ENCODE peak calls at places on chromosome 4, in five cellular contexts. U is WERI-Rb-1; B is activated naive CD4-positive, alpha-beta T cell; C is neural progenitor cell; I is psoas muscle. K is an unnamed sample.

GRCh38 chr4:8896071-8896470 is 24.4 kb upstream of the HMX1 start:
- DNase-seq in U (no peak), B (no peak), C (no peak), I (no peak), K (no peak)

GRCh38 chr4:70844180-70844579 is 4.5 kb upstream of the GRSF1 start:
- DNase-seq in U (no peak), B (no peak), C (no peak), I (no peak), K (no peak)

GRCh38 chr4:109411964-109412363 is 21.7 kb upstream of the SEC24B start:
- DNase-seq in U (no peak), B (no peak), C (no peak), I (peak), K (no peak)

GRCh38 chr4:139440971-139441370 is 12.9 kb upstream of the RAB33B start:
- DNase-seq in U (no peak), B (no peak), C (no peak), I (no peak), K (no peak)

GRCh38 chr4:186161138-186161537 is 30.2 kb upstream of the CYP4V2 start:
- DNase-seq in U (no peak), B (no peak), C (no peak), I (no peak), K (no peak)

GRCh38 chr4:140581078-140581477 is 12.3 kb upstream of the UCP1 start:
- DNase-seq in U (no peak), B (no peak), C (no peak), I (no peak), K (no peak)

GRCh38 chr4:166602068-166602467 is 632.2 kb downstream of the SPOCK3 start:
- DNase-seq in U (no peak), B (peak), C (no peak), I (peak), K (no peak)

GRCh38 chr4:40553995-40554394 is 75.7 kb downstream of the RBM47 start:
- DNase-seq in U (no peak), B (no peak), C (no peak), I (no peak), K (no peak)

GRCh38 chr4:55866290-55866907 is 13.0 kb downstream of the EXOC1 start:
- DNase-seq in U (no peak), B (no peak), C (no peak), I (no peak), K (peak)

GRCh38 chr4:37392540-37393255 is 148.2 kb downstream of the NWD2 start:
- DNase-seq in U (no peak), B (no peak), C (peak), I (peak), K (no peak)

GRCh38 chr4:88107406-88108107 is 50.9 kb downstream of the ABCG2 start:
- DNase-seq in U (no peak), B (no peak), C (no peak), I (no peak), K (no peak)

GRCh38 chr4:127829014-127829413 is 46.9 kb downstream of the HSPA4L start:
- DNase-seq in U (no peak), B (no peak), C (no peak), I (no peak), K (no peak)

GRCh38 chr4:92387459-92388069 is 83.8 kb downstream of the GRID2 start:
- DNase-seq in U (peak), B (no peak), C (peak), I (no peak), K (peak)

GRCh38 chr4:101791189-101791572 is 651 bp downstream of the BANK1 start:
- DNase-seq in U (no peak), B (no peak), C (no peak), I (no peak), K (no peak)

GRCh38 chr4:121192500-121192899 is 28.4 kb upstream of the TNIP3 start:
- DNase-seq in U (peak), B (no peak), C (peak), I (no peak), K (peak)

GRCh38 chr4:151215295-151215694 is 61.7 kb upstream of the PRSS48 start:
- DNase-seq in U (no peak), B (no peak), C (no peak), I (no peak), K (no peak)

GRCh38 chr4:37644962-37645361 is 41.2 kb downstream of the RELL1 start:
- DNase-seq in U (no peak), B (no peak), C (no peak), I (no peak), K (no peak)

GRCh38 chr4:28772066-28772465 is 1911.4 kb downstream of the STIM2 start:
- DNase-seq in U (no peak), B (no peak), C (no peak), I (no peak), K (no peak)

GRCh38 chr4:129378346-129378745 is 282.4 kb downstream of the C4orf33 start:
- DNase-seq in U (no peak), B (no peak), C (no peak), I (no peak), K (no peak)

GRCh38 chr4:154492288-154492687 is 689 bp upstream of the DCHS2 start:
- DNase-seq in U (no peak), B (no peak), C (peak), I (no peak), K (no peak)

GRCh38 chr4:152594981-152595916 is 59.4 kb upstream of the FBXW7 start:
- DNase-seq in U (no peak), B (no peak), C (no peak), I (no peak), K (no peak)

GRCh38 chr4:53682196-53682595 is 90.9 kb upstream of the LNX1 start:
- DNase-seq in U (no peak), B (no peak), C (no peak), I (no peak), K (peak)

GRCh38 chr4:109820563-109820962 is 5.0 kb downstream of the GAR1 start:
- DNase-seq in U (no peak), B (no peak), C (no peak), I (no peak), K (no peak)

GRCh38 chr4:80259012-80259411 is 7.5 kb upstream of the FGF5 start:
- DNase-seq in U (no peak), B (no peak), C (no peak), I (no peak), K (no peak)

GRCh38 chr4:98928131-98928504 is 815 bp downstream of the EIF4E start:
- DNase-seq in U (peak), B (peak), C (peak), I (peak), K (peak)

GRCh38 chr4:89119166-89119565 is 7.8 kb downstream of the TIGD2 start:
- DNase-seq in U (no peak), B (no peak), C (no peak), I (no peak), K (peak)

GRCh38 chr4:143381171-143382118 is 44.8 kb downstream of the GAB1 start:
- DNase-seq in U (no peak), B (no peak), C (no peak), I (peak), K (peak)

GRCh38 chr4:46123872-46124755 is at the start of gene GABRG1:
- DNase-seq in U (no peak), B (no peak), C (peak), I (no peak), K (no peak)

GRCh38 chr4:86306816-86307215 is 53.0 kb downstream of the MAPK10 start:
- DNase-seq in U (no peak), B (no peak), C (no peak), I (no peak), K (no peak)

GRCh38 chr4:54942735-54943134 is 182.7 kb downstream of the KDR start:
- DNase-seq in U (no peak), B (no peak), C (no peak), I (no peak), K (no peak)

GRCh38 chr4:56750231-56750630 is 69.1 kb upstream of the HOPX start:
- DNase-seq in U (no peak), B (no peak), C (no peak), I (no peak), K (peak)

GRCh38 chr4:121233982-121234381 is 69.9 kb upstream of the TNIP3 start:
- DNase-seq in U (no peak), B (no peak), C (peak), I (no peak), K (no peak)

GRCh38 chr4:56972389-56972788 is 5.0 kb downstream of the NOA1 start:
- DNase-seq in U (no peak), B (no peak), C (no peak), I (no peak), K (no peak)

GRCh38 chr4:101169044-101170014 is 178.0 kb downstream of the PPP3CA start:
- DNase-seq in U (peak), B (peak), C (peak), I (peak), K (peak)

GRCh38 chr4:148225639-148226038 is 216.6 kb downstream of the NR3C2 start:
- DNase-seq in U (no peak), B (no peak), C (no peak), I (no peak), K (no peak)

GRCh38 chr4:95077864-95078263 is 320.1 kb downstream of the BMPR1B start:
- DNase-seq in U (no peak), B (no peak), C (no peak), I (no peak), K (no peak)

GRCh38 chr4:165016971-165017370 is 14.8 kb upstream of the TRIM60 start:
- DNase-seq in U (peak), B (no peak), C (peak), I (no peak), K (no peak)

GRCh38 chr4:155638195-155638960 is 28.3 kb upstream of the GUCY1A1 start:
- DNase-seq in U (no peak), B (no peak), C (no peak), I (no peak), K (no peak)

GRCh38 chr4:101649790-101650450 is 140.6 kb upstream of the BANK1 start:
- DNase-seq in U (no peak), B (no peak), C (no peak), I (no peak), K (no peak)

GRCh38 chr4:111632752-111633151 is 512.5 kb upstream of the FAM241A start:
- DNase-seq in U (no peak), B (no peak), C (no peak), I (no peak), K (no peak)

K was measured in AG08396.